ENCODE peak calls at places on chromosome 19, in five cellular contexts. One of them, this sample, is unnamed.

GRCh38 chr19:49064768-49065611 is at the start of gene NTF4:
- DNase-seq in SK-MEL-5: peak
- DNase-seq in NCI-H2029 treated with DMSO at 0.1 percent for 48 hours: no peak
- DNase-seq in bronchial epithelial cell: peak
- DNase-seq in CD8-positive, alpha-beta T cell: no peak
- DNase-seq in this sample: peak

GRCh38 chr19:43589680-43590079 is 6.3 kb downstream of the IRGQ start:
- DNase-seq in CD8-positive, alpha-beta T cell: no peak
- DNase-seq in SK-MEL-5: no peak
- DNase-seq in NCI-H2029 treated with DMSO at 0.1 percent for 48 hours: no peak
- DNase-seq in bronchial epithelial cell: no peak
- DNase-seq in this sample: no peak

GRCh38 chr19:46834984-46835383 is 15.7 kb downstream of the AP2S1 start:
- DNase-seq in CD8-positive, alpha-beta T cell: no peak
- DNase-seq in SK-MEL-5: no peak
- DNase-seq in bronchial epithelial cell: no peak
- DNase-seq in NCI-H2029 treated with DMSO at 0.1 percent for 48 hours: no peak
- DNase-seq in this sample: no peak

GRCh38 chr19:10554760-10555612 is 10.8 kb downstream of the KRI1 start:
- DNase-seq in bronchial epithelial cell: peak
- DNase-seq in NCI-H2029 treated with DMSO at 0.1 percent for 48 hours: no peak
- DNase-seq in CD8-positive, alpha-beta T cell: no peak
- DNase-seq in SK-MEL-5: no peak
- DNase-seq in this sample: peak

GRCh38 chr19:6216996-6217751 is 62.6 kb downstream of the MLLT1 start:
- DNase-seq in NCI-H2029 treated with DMSO at 0.1 percent for 48 hours: peak
- DNase-seq in CD8-positive, alpha-beta T cell: no peak
- DNase-seq in bronchial epithelial cell: no peak
- DNase-seq in SK-MEL-5: no peak
- DNase-seq in this sample: no peak

GRCh38 chr19:54431255-54431838 is 16.1 kb downstream of the TTYH1 start:
- DNase-seq in bronchial epithelial cell: peak
- DNase-seq in SK-MEL-5: no peak
- DNase-seq in NCI-H2029 treated with DMSO at 0.1 percent for 48 hours: peak
- DNase-seq in CD8-positive, alpha-beta T cell: no peak
- DNase-seq in this sample: peak

GRCh38 chr19:47093841-47094240 is 19.7 kb downstream of the ZC3H4 start:
- DNase-seq in bronchial epithelial cell: no peak
- DNase-seq in SK-MEL-5: no peak
- DNase-seq in CD8-positive, alpha-beta T cell: no peak
- DNase-seq in NCI-H2029 treated with DMSO at 0.1 percent for 48 hours: no peak
- DNase-seq in this sample: no peak

GRCh38 chr19:5492281-5492812 is 37.1 kb downstream of the ZNRF4 start:
- DNase-seq in SK-MEL-5: no peak
- DNase-seq in bronchial epithelial cell: no peak
- DNase-seq in NCI-H2029 treated with DMSO at 0.1 percent for 48 hours: no peak
- DNase-seq in CD8-positive, alpha-beta T cell: no peak
- DNase-seq in this sample: no peak

GRCh38 chr19:2289714-2290435 is 7.9 kb upstream of the PEAK3 start:
- DNase-seq in CD8-positive, alpha-beta T cell: peak
- DNase-seq in SK-MEL-5: no peak
- DNase-seq in bronchial epithelial cell: no peak
- DNase-seq in NCI-H2029 treated with DMSO at 0.1 percent for 48 hours: no peak
- DNase-seq in this sample: peak

GRCh38 chr19:14081797-14082674 is 3.5 kb downstream of the C19orf67 start:
- DNase-seq in NCI-H2029 treated with DMSO at 0.1 percent for 48 hours: no peak
- DNase-seq in SK-MEL-5: no peak
- DNase-seq in bronchial epithelial cell: peak
- DNase-seq in CD8-positive, alpha-beta T cell: peak
- DNase-seq in this sample: peak

GRCh38 chr19:53388904-53389303 is 6.0 kb upstream of the ZNF765 start:
- DNase-seq in CD8-positive, alpha-beta T cell: no peak
- DNase-seq in NCI-H2029 treated with DMSO at 0.1 percent for 48 hours: no peak
- DNase-seq in bronchial epithelial cell: peak
- DNase-seq in SK-MEL-5: no peak
- DNase-seq in this sample: peak

GRCh38 chr19:17159466-17160393 is 55.4 kb upstream of the USE1 start:
- DNase-seq in NCI-H2029 treated with DMSO at 0.1 percent for 48 hours: no peak
- DNase-seq in bronchial epithelial cell: no peak
- DNase-seq in SK-MEL-5: no peak
- DNase-seq in CD8-positive, alpha-beta T cell: no peak
- DNase-seq in this sample: peak

GRCh38 chr19:51564791-51565190 is 6.3 kb upstream of the ZNF175 start:
- DNase-seq in CD8-positive, alpha-beta T cell: no peak
- DNase-seq in SK-MEL-5: no peak
- DNase-seq in NCI-H2029 treated with DMSO at 0.1 percent for 48 hours: no peak
- DNase-seq in bronchial epithelial cell: no peak
- DNase-seq in this sample: no peak

GRCh38 chr19:4807188-4807587 is 15.7 kb downstream of the FEM1A start:
- DNase-seq in CD8-positive, alpha-beta T cell: no peak
- DNase-seq in SK-MEL-5: no peak
- DNase-seq in NCI-H2029 treated with DMSO at 0.1 percent for 48 hours: no peak
- DNase-seq in bronchial epithelial cell: no peak
- DNase-seq in this sample: no peak

GRCh38 chr19:1889907-1890306 is 4.6 kb upstream of the ABHD17A start:
- DNase-seq in NCI-H2029 treated with DMSO at 0.1 percent for 48 hours: no peak
- DNase-seq in SK-MEL-5: no peak
- DNase-seq in CD8-positive, alpha-beta T cell: no peak
- DNase-seq in bronchial epithelial cell: no peak
- DNase-seq in this sample: no peak

GRCh38 chr19:6047741-6048231 is 62.5 kb downstream of the RFX2 start:
- DNase-seq in bronchial epithelial cell: peak
- DNase-seq in NCI-H2029 treated with DMSO at 0.1 percent for 48 hours: no peak
- DNase-seq in CD8-positive, alpha-beta T cell: peak
- DNase-seq in SK-MEL-5: peak
- DNase-seq in this sample: peak

GRCh38 chr19:23071087-23071511 is 45.7 kb upstream of the ZNF730 start:
- DNase-seq in SK-MEL-5: no peak
- DNase-seq in bronchial epithelial cell: no peak
- DNase-seq in NCI-H2029 treated with DMSO at 0.1 percent for 48 hours: no peak
- DNase-seq in CD8-positive, alpha-beta T cell: no peak
- DNase-seq in this sample: no peak